ENCODE peak calls at places on chromosomes 16 and 17, in four cellular contexts. One of them, this sample, is unnamed.

GRCh38 chr17:8799001-8799850 is at the start of gene MFSD6L:
- DNase-seq in heart left ventricle: no peak
- DNase-seq in effector memory CD4-positive, alpha-beta T cell: no peak
- DNase-seq in brain microvascular endothelial cell: peak
- DNase-seq in this sample: no peak

GRCh38 chr16:9033125-9033830 is 58.2 kb upstream of the HAPSTR1 start:
- DNase-seq in brain microvascular endothelial cell: peak
- DNase-seq in heart left ventricle: no peak
- DNase-seq in effector memory CD4-positive, alpha-beta T cell: no peak
- DNase-seq in this sample: peak

GRCh38 chr16:22692916-22693646 is 120.9 kb upstream of the HS3ST2 start:
- DNase-seq in brain microvascular endothelial cell: no peak
- DNase-seq in heart left ventricle: no peak
- DNase-seq in effector memory CD4-positive, alpha-beta T cell: no peak
- DNase-seq in this sample: no peak

GRCh38 chr16:14346278-14347142 is 275.4 kb downstream of the MRTFB start:
- DNase-seq in effector memory CD4-positive, alpha-beta T cell: no peak
- DNase-seq in brain microvascular endothelial cell: no peak
- DNase-seq in heart left ventricle: no peak
- DNase-seq in this sample: no peak

GRCh38 chr16:52592778-52593177 is 45.8 kb upstream of the TOX3 start:
- DNase-seq in brain microvascular endothelial cell: no peak
- DNase-seq in heart left ventricle: no peak
- DNase-seq in effector memory CD4-positive, alpha-beta T cell: no peak
- DNase-seq in this sample: no peak

GRCh38 chr17:76076100-76076764 is 1.7 kb downstream of the GALR2 start:
- DNase-seq in heart left ventricle: no peak
- DNase-seq in effector memory CD4-positive, alpha-beta T cell: no peak
- DNase-seq in brain microvascular endothelial cell: no peak
- DNase-seq in this sample: no peak

GRCh38 chr16:56862776-56863175 is 2.2 kb upstream of the SLC12A3 start:
- DNase-seq in brain microvascular endothelial cell: no peak
- DNase-seq in effector memory CD4-positive, alpha-beta T cell: no peak
- DNase-seq in heart left ventricle: no peak
- DNase-seq in this sample: no peak

GRCh38 chr16:8555400-8555799 is 34.9 kb downstream of the TMEM114 start:
- DNase-seq in heart left ventricle: no peak
- DNase-seq in effector memory CD4-positive, alpha-beta T cell: no peak
- DNase-seq in brain microvascular endothelial cell: no peak
- DNase-seq in this sample: no peak

GRCh38 chr16:74264806-74265205 is 31.8 kb upstream of the PSMD7 start:
- DNase-seq in heart left ventricle: no peak
- DNase-seq in effector memory CD4-positive, alpha-beta T cell: no peak
- DNase-seq in brain microvascular endothelial cell: no peak
- DNase-seq in this sample: no peak

GRCh38 chr17:80683625-80684100 is 139.0 kb downstream of the RPTOR start:
- DNase-seq in effector memory CD4-positive, alpha-beta T cell: no peak
- DNase-seq in brain microvascular endothelial cell: no peak
- DNase-seq in heart left ventricle: no peak
- DNase-seq in this sample: no peak

GRCh38 chr16:19116711-19117449 is 3.1 kb downstream of the ITPRIPL2 start:
- DNase-seq in brain microvascular endothelial cell: no peak
- DNase-seq in heart left ventricle: no peak
- DNase-seq in effector memory CD4-positive, alpha-beta T cell: no peak
- DNase-seq in this sample: no peak

GRCh38 chr17:78497115-78497540 is 80.1 kb downstream of the DNAH17 start:
- DNase-seq in effector memory CD4-positive, alpha-beta T cell: peak
- DNase-seq in heart left ventricle: peak
- DNase-seq in brain microvascular endothelial cell: peak
- DNase-seq in this sample: no peak

GRCh38 chr17:50564916-50565315 is 4.4 kb downstream of the CACNA1G start:
- DNase-seq in heart left ventricle: peak
- DNase-seq in effector memory CD4-positive, alpha-beta T cell: no peak
- DNase-seq in brain microvascular endothelial cell: peak
- DNase-seq in this sample: no peak

GRCh38 chr16:3458278-3458851 is 14.9 kb downstream of the NAA60 start:
- DNase-seq in brain microvascular endothelial cell: no peak
- DNase-seq in effector memory CD4-positive, alpha-beta T cell: no peak
- DNase-seq in heart left ventricle: no peak
- DNase-seq in this sample: no peak

GRCh38 chr17:75557075-75557851 is 30.3 kb upstream of the MYO15B start:
- DNase-seq in effector memory CD4-positive, alpha-beta T cell: no peak
- DNase-seq in heart left ventricle: no peak
- DNase-seq in brain microvascular endothelial cell: peak
- DNase-seq in this sample: no peak

GRCh38 chr17:68302666-68303065 is 11.4 kb downstream of the ARSG start:
- DNase-seq in brain microvascular endothelial cell: no peak
- DNase-seq in effector memory CD4-positive, alpha-beta T cell: no peak
- DNase-seq in heart left ventricle: no peak
- DNase-seq in this sample: no peak

GRCh38 chr16:48358419-48358818 is 26.8 kb downstream of the SIAH1 start:
- DNase-seq in brain microvascular endothelial cell: no peak
- DNase-seq in effector memory CD4-positive, alpha-beta T cell: no peak
- DNase-seq in heart left ventricle: no peak
- DNase-seq in this sample: no peak
- H3K27ac ChIP-seq in brain microvascular endothelial cell: no peak
- H3K27ac ChIP-seq in effector memory CD4-positive, alpha-beta T cell: no peak
- H3K27ac ChIP-seq in heart left ventricle: no peak
- H3K27ac ChIP-seq in this sample: no peak

GRCh38 chr16:80602894-80603293 is 62.1 kb downstream of the DYNLRB2 start:
- DNase-seq in heart left ventricle: no peak
- DNase-seq in effector memory CD4-positive, alpha-beta T cell: no peak
- DNase-seq in brain microvascular endothelial cell: no peak
- DNase-seq in this sample: no peak

GRCh38 chr16:80604600-80605355 is 64.0 kb downstream of the DYNLRB2 start:
- DNase-seq in heart left ventricle: no peak
- DNase-seq in effector memory CD4-positive, alpha-beta T cell: no peak
- DNase-seq in brain microvascular endothelial cell: no peak
- DNase-seq in this sample: no peak

GRCh38 chr16:80599466-80599865 is 58.7 kb downstream of the DYNLRB2 start:
- DNase-seq in heart left ventricle: no peak
- DNase-seq in effector memory CD4-positive, alpha-beta T cell: no peak
- DNase-seq in brain microvascular endothelial cell: peak
- DNase-seq in this sample: no peak

GRCh38 chr16:80596507-80597207 is 55.9 kb downstream of the DYNLRB2 start:
- DNase-seq in brain microvascular endothelial cell: no peak
- DNase-seq in effector memory CD4-positive, alpha-beta T cell: no peak
- DNase-seq in heart left ventricle: no peak
- DNase-seq in this sample: no peak

DNA sequence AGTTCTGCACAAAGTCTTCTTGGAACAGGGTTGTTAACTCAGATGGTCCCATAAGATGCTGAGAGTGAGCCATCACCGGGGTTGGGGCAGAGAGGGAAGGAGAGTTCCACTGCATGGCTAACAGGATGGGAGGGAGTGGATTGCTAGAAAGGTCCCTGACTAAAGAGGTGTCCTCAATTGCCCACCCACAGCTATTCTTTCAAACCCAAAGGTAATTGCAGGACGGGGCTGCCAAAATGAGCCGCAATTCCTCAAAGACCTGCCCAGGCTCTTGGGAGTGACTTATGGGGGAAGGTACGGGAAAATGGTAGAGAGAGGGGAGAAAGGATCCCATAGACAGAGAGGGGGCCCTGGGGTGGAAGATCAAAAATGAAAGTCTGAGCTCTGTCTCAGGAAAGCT is 60.4 kb downstream of the DYNLRB2 start:
- DNase-seq in heart left ventricle: no peak
- DNase-seq in effector memory CD4-positive, alpha-beta T cell: no peak
- DNase-seq in brain microvascular endothelial cell: no peak
- DNase-seq in this sample: no peak
- H3K4me3 ChIP-seq in heart left ventricle: no peak
- H3K4me3 ChIP-seq in effector memory CD4-positive, alpha-beta T cell: no peak
- H3K4me3 ChIP-seq in brain microvascular endothelial cell: no peak
- H3K4me3 ChIP-seq in this sample: no peak

GRCh38 chr17:37179893-37180292 is 195.9 kb upstream of the C17orf78 start:
- DNase-seq in effector memory CD4-positive, alpha-beta T cell: no peak
- DNase-seq in heart left ventricle: no peak
- DNase-seq in brain microvascular endothelial cell: peak
- DNase-seq in this sample: no peak

GRCh38 chr17:37177234-37177633 is 198.6 kb upstream of the C17orf78 start:
- DNase-seq in heart left ventricle: no peak
- DNase-seq in effector memory CD4-positive, alpha-beta T cell: no peak
- DNase-seq in brain microvascular endothelial cell: no peak
- DNase-seq in this sample: no peak

GRCh38 chr17:37182786-37183185 is 193.0 kb upstream of the C17orf78 start:
- DNase-seq in brain microvascular endothelial cell: peak
- DNase-seq in heart left ventricle: no peak
- DNase-seq in effector memory CD4-positive, alpha-beta T cell: no peak
- DNase-seq in this sample: no peak

GRCh38 chr17:37176683-37177082 is 199.1 kb upstream of the C17orf78 start:
- DNase-seq in effector memory CD4-positive, alpha-beta T cell: no peak
- DNase-seq in brain microvascular endothelial cell: peak
- DNase-seq in heart left ventricle: no peak
- DNase-seq in this sample: no peak

GRCh38 chr17:37180371-37180770 is 195.4 kb upstream of the C17orf78 start:
- DNase-seq in heart left ventricle: no peak
- DNase-seq in brain microvascular endothelial cell: no peak
- DNase-seq in effector memory CD4-positive, alpha-beta T cell: no peak
- DNase-seq in this sample: no peak
- H3K27ac ChIP-seq in heart left ventricle: no peak
- H3K27ac ChIP-seq in brain microvascular endothelial cell: peak
- H3K27ac ChIP-seq in effector memory CD4-positive, alpha-beta T cell: no peak
- H3K27ac ChIP-seq in this sample: no peak

DNA sequence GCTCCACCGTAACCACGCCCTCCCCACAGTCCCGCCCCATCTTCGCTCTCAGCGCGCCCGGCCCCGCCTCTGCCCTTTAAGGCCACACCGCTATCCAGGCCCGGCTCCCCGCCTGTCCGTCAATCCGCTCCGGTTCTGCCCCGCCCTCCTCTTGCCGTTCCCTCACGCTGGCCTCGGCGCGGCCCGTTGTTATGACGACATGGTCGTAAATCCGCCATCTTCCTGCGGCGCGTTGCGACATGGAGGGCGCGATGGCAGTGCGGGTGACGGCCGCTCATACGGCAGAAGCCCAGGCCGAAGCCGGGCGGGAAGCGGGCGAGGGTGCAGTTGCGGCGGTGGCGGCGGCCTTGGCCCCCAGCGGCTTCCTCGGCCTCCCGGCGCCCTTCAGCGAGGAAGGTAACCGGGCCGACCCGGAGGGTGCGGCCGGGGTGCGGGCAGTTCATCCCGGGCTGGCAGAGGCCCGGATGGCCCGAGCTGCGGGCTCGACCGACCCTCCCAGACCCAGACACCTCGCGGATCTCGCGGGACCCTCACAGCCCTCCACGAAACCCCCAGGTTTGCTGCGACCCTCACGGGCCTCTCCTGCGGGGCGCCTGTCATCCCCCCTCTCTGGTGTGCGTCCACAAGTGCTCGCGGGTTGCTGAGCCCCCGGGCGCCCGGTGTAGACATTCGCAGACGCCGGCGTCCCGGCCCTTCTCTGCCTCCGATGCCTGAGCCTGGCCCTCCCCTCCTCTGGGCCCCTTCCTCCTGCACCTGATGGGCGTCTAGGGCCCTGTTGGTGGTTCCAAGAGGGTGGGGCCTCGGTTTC is at the start of gene E4F1:
- DNase-seq in brain microvascular endothelial cell: peak
- DNase-seq in heart left ventricle: peak
- DNase-seq in effector memory CD4-positive, alpha-beta T cell: peak
- DNase-seq in this sample: peak
- H3K4me3 ChIP-seq in brain microvascular endothelial cell: peak
- H3K4me3 ChIP-seq in heart left ventricle: peak
- H3K4me3 ChIP-seq in effector memory CD4-positive, alpha-beta T cell: peak
- H3K4me3 ChIP-seq in this sample: peak

This sample was measured in iPS DF 6.9.